ENCODE peak calls at places on chromosome 14, in eight cellular contexts. Q, M, Y, U, G, P, N and O are unnamed samples.

GRCh38 chr14:49975286-49975685 is 82.4 kb downstream of the ARF6 start:
- DNase-seq in Q (peak), M (no peak), Y (no peak), U (no peak), G (no peak), P (peak), N (no peak), O (no peak)

GRCh38 chr14:28381656-28382055 is 384.9 kb upstream of the FOXG1 start:
- DNase-seq in Q (no peak), M (no peak), Y (no peak), U (no peak), G (no peak), P (peak), N (no peak), O (no peak)

GRCh38 chr14:54094765-54095164 is 138.1 kb upstream of the BMP4 start:
- DNase-seq in Q (no peak), M (no peak), Y (no peak), U (no peak), G (no peak), P (no peak), N (no peak), O (no peak)

GRCh38 chr14:105095236-105095805 is 30.1 kb upstream of the GPR132 start:
- DNase-seq in Q (no peak), M (no peak), Y (peak), U (no peak), G (no peak), P (no peak), N (no peak), O (no peak)

GRCh38 chr14:103141117-103141796 is 18.0 kb downstream of the TNFAIP2 start:
- DNase-seq in Q (no peak), M (no peak), Y (no peak), U (no peak), G (no peak), P (no peak), N (peak), O (no peak)

GRCh38 chr14:63394856-63395255 is 76.1 kb upstream of the GPHB5 start:
- DNase-seq in Q (no peak), M (no peak), Y (no peak), U (no peak), G (no peak), P (no peak), N (no peak), O (no peak)

GRCh38 chr14:61331992-61332657 is 10.7 kb downstream of the PRKCH start:
- DNase-seq in Q (no peak), M (no peak), Y (no peak), U (no peak), G (no peak), P (no peak), N (no peak), O (no peak)

GRCh38 chr14:52000631-52001030 is 11.3 kb downstream of the RTRAF start:
- DNase-seq in Q (no peak), M (no peak), Y (no peak), U (no peak), G (no peak), P (no peak), N (no peak), O (no peak)